ENCODE peak calls at places on chromosomes 6 and 20, in four cellular contexts. H is heart left ventricle, A is heart right ventricle, T is cardiac muscle cell. D is an unnamed sample. For H3K4me1 and H3K36me3, the result is how much of the 10 kb centered on the place peaks cover.

GRCh38 chr6:25138697-25139051 is 140.5 kb upstream of the CARMIL1 start:
- DNase-seq in H (no peak), A (no peak), T (no peak), D (no peak)

GRCh38 chr20:52001999-52002666 is 189.4 kb downstream of the ZFP64 start:
- DNase-seq in H (no peak), A (no peak), T (no peak), D (no peak)

GRCh38 chr20:50425076-50425475 is 85.1 kb upstream of the PTPN1 start:
- DNase-seq in A (no peak), H (no peak), T (no peak), D (no peak)

GRCh38 chr20:33567949-33568348 is 78.1 kb downstream of the CBFA2T2 start:
- DNase-seq in T (no peak), A (no peak), H (no peak), D (no peak)

GRCh38 chr6:165823609-165824326 is 160.7 kb upstream of the PDE10A start:
- DNase-seq in T (no peak), A (no peak), H (no peak), D (no peak)

GRCh38 chr6:38346291-38347079 is 293.2 kb downstream of the BTBD9 start:
- DNase-seq in T (no peak), H (no peak), A (no peak), D (no peak)

GRCh38 chr6:36659271-36659670 is 19.2 kb upstream of the CDKN1A start:
- DNase-seq in H (no peak), A (peak), T (no peak), D (no peak)

GRCh38 chr20:36856691-36857635 is 19.0 kb upstream of the TLDC2 start:
- DNase-seq in H (peak), T (no peak), A (peak), D (no peak)

GRCh38 chr20:14569631-14570030 is 232.2 kb upstream of the FLRT3 start:
- DNase-seq in T (no peak), H (no peak), A (no peak), D (no peak)

GRCh38 chr6:165662671-165663282 is at the start of gene PDE10A:
- DNase-seq in T (peak), A (peak), H (peak), D (no peak)

GRCh38 chr6:40444811-40445210 is 142.4 kb downstream of the LRFN2 start:
- DNase-seq in T (no peak), H (no peak), A (no peak), D (no peak)

GRCh38 chr20:63766695-63767426 is 27.3 kb downstream of the SLC2A4RG start:
- DNase-seq in H (peak), T (no peak), A (no peak), D (no peak)

GRCh38 chr6:167307342-167307955 is 16.3 kb downstream of the UNC93A start:
- DNase-seq in T (no peak), H (no peak), A (no peak), D (no peak)

GRCh38 chr20:8306916-8307315 is 174.8 kb downstream of the PLCB1 start:
- DNase-seq in H (no peak), A (no peak), T (no peak), D (no peak)

GRCh38 chr6:68400396-68400795 is 234.7 kb upstream of the ADGRB3 start:
- DNase-seq in T (no peak), A (no peak), H (no peak), D (no peak)

GRCh38 chr6:135851442-135852271 is at the start of gene PDE7B:
- DNase-seq in H (peak), A (peak), T (peak), D (no peak)

GRCh38 chr6:54010340-54011276 is 100.6 kb upstream of the MLIP start:
- DNase-seq in A (no peak), H (peak), T (peak), D (no peak)

GRCh38 chr6:33201935-33202334 is 1.3 kb downstream of the SLC39A7 start:
- DNase-seq in H (no peak), T (no peak), A (no peak), D (no peak)

GRCh38 chr6:75065524-75065923 is 140.3 kb downstream of the COL12A1 start:
- DNase-seq in T (no peak), H (no peak), A (peak), D (no peak)

GRCh38 chr20:63117661-63118302 is 98.1 kb downstream of the YTHDF1 start:
- DNase-seq in A (no peak), T (no peak), H (peak), D (no peak)

GRCh38 chr6:127879685-127880084 is 21.2 kb downstream of the THEMIS start:
- DNase-seq in A (no peak), T (peak), H (peak), D (no peak)

GRCh38 chr20:22814475-22815205 is 220.5 kb upstream of the SSTR4 start:
- DNase-seq in H (no peak), A (no peak), T (no peak), D (no peak)

GRCh38 chr6:20837189-20837588 is 302.9 kb downstream of the CDKAL1 start:
- DNase-seq in A (no peak), T (no peak), H (no peak), D (peak)

GRCh38 chr6:11140061-11140460 is 28.5 kb upstream of the ERVFRD-1 start:
- DNase-seq in A (no peak), H (no peak), T (no peak), D (no peak)
- H3K4me1 ChIP-seq in A (under half), H (under half), T (under half), D (under half)

GRCh38 chr6:26306248-26306647 is 58.8 kb upstream of the BTN3A2 start:
- DNase-seq in T (no peak), A (no peak), H (no peak), D (no peak)

GRCh38 chr6:26301638-26302037 is 63.4 kb upstream of the BTN3A2 start:
- DNase-seq in H (no peak), A (no peak), T (no peak), D (no peak)

GRCh38 chr6:26302941-26303559 is 61.9 kb upstream of the BTN3A2 start:
- DNase-seq in A (no peak), T (no peak), H (no peak), D (no peak)

GRCh38 chr6:26305097-26305841 is 59.7 kb upstream of the BTN3A2 start:
- DNase-seq in H (peak), A (peak), T (peak), D (peak)

DNA sequence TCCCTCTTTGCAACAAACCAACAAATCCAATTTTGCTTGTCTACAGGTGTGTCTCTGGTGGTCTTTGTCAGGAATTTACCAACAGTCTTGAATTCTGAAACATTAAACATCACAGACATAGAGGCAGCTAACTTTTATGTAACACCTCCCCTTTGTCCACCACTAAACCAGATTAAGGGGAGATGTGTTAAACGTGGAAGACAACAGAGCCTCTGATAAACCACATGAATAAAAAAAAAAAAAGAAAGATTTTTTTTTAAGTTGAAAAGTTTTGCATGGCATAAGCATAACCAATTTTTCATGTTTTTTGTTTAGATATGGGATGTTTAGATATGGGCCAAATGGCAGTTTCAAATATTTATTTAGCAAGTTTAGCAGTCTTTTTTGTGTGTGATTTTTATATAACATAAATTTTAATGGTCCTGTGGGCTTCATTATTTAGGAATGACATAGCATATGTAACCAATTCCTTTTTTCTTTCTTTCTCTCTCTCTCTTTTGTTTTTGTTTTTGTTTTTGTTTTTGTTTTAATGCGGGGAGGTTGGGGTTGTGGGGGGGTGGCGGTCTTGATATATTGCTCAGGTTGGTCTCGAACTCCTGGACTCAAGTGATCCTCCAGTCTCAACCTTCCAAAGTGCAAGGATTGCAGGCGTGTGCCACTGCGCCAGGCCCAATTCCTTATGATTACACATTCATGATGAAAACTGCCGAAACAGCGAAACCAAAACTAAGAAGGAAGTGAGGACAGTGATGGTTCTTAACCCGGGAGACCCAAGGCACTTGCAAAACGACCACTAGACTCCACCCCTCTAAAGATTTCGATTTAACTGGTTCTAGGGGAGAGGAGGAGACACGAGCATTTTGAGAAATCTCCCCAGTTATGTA is 60.5 kb upstream of the BTN3A2 start:
- DNase-seq in A (peak), H (peak), T (no peak), D (peak)
- H3K4me3 ChIP-seq in A (peak), H (peak), T (peak), D (peak)

GRCh38 chr6:8057793-8058192 is 6.4 kb downstream of the BLOC1S5 start:
- DNase-seq in A (no peak), T (no peak), H (no peak), D (no peak)

GRCh38 chr6:8061736-8062135 is 2.5 kb downstream of the BLOC1S5 start:
- DNase-seq in H (no peak), T (no peak), A (no peak), D (no peak)

GRCh38 chr6:8060346-8060745 is 3.8 kb downstream of the BLOC1S5 start:
- DNase-seq in A (no peak), T (no peak), H (no peak), D (no peak)

GRCh38 chr6:8057263-8057662 is 6.9 kb downstream of the BLOC1S5 start:
- DNase-seq in A (no peak), H (no peak), T (no peak), D (no peak)

DNA sequence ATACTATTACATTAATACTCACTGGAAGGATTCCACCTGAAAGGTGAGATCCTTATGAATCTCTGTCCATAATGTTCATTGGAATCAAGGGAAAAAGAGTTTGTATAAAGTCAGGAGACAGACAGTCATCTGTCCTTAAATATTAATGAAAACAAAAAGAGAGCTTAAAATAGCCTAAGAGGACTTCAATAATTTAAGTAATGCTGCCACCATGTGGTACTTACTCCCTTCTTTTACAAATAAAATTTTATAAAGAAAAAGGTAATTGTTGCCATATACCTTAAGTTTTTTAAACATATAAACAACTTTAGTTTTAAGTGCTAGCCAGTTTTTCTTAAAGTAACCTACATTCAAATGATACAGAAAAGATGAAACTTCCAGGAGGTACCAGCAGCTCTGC is 5.1 kb downstream of the BLOC1S5 start:
- DNase-seq in T (peak), H (no peak), A (no peak), D (no peak)
- H3K36me3 ChIP-seq in T (under half), H (half or more), A (under half), D (under half)

GRCh38 chr20:59074456-59074855 is 31.9 kb upstream of the PRELID3B start:
- DNase-seq in H (no peak), A (no peak), T (no peak), D (no peak)
- H3K4me1 ChIP-seq in H (under half), A (under half), T (under half), D (under half)

D was measured in CD8-positive, alpha-beta memory T cell.